ENCODE peak calls at places on chromosome 12, in six cellular contexts. K, M, Z, T, L and O are unnamed samples. For H3K4me1 and H3K9me3, the result is how much of the 10 kb centered on the place peaks cover.

GRCh38 chr12:124867389-124867930 is 3.8 kb upstream of the SCARB1 start:
- DNase-seq in K (peak), M (no peak), Z (no peak), T (peak), L (no peak), O (no peak)

GRCh38 chr12:42468341-42468821 is 121.2 kb downstream of the PRICKLE1 start:
- DNase-seq in K (peak), M (peak), Z (no peak), T (no peak), L (peak), O (no peak)

GRCh38 chr12:49187184-49187583 is 1.7 kb downstream of the TUBA1A start:
- DNase-seq in K (no peak), M (no peak), Z (no peak), T (peak), L (peak), O (no peak)

GRCh38 chr12:77625441-77625840 is 205.3 kb upstream of the NAV3 start:
- DNase-seq in K (no peak), M (no peak), Z (no peak), T (no peak), L (no peak), O (no peak)

GRCh38 chr12:93198086-93198485 is 179.6 kb upstream of the NUDT4 start:
- DNase-seq in K (no peak), M (no peak), Z (no peak), T (no peak), L (no peak), O (no peak)

GRCh38 chr12:110880651-110881050 is 33.9 kb downstream of the CCDC63 start:
- DNase-seq in K (no peak), M (no peak), Z (no peak), T (no peak), L (no peak), O (no peak)

GRCh38 chr12:13103391-13104033 is at the start of gene GSG1:
- DNase-seq in K (no peak), M (peak), Z (no peak), T (no peak), L (no peak), O (no peak)

GRCh38 chr12:74598819-74599218 is 61.2 kb downstream of the ATXN7L3B start:
- DNase-seq in K (no peak), M (no peak), Z (no peak), T (no peak), L (no peak), O (no peak)

GRCh38 chr12:73321776-73322175 is 1049.6 kb downstream of the TRHDE start:
- DNase-seq in K (no peak), M (no peak), Z (no peak), T (no peak), L (no peak), O (no peak)

GRCh38 chr12:75257510-75257909 is 47.9 kb upstream of the KCNC2 start:
- DNase-seq in K (no peak), M (no peak), Z (no peak), T (no peak), L (no peak), O (no peak)

GRCh38 chr12:72723732-72724131 is 451.6 kb downstream of the TRHDE start:
- DNase-seq in K (no peak), M (no peak), Z (no peak), T (no peak), L (no peak), O (no peak)

GRCh38 chr12:123950476-123951169 is 22.0 kb downstream of the CCDC92 start:
- DNase-seq in K (no peak), M (no peak), Z (no peak), T (no peak), L (no peak), O (no peak)

GRCh38 chr12:72264548-72265175 is 7.5 kb upstream of the TRHDE start:
- DNase-seq in K (no peak), M (peak), Z (no peak), T (no peak), L (no peak), O (no peak)

GRCh38 chr12:62332598-62332997 is 72.4 kb downstream of the USP15 start:
- DNase-seq in K (no peak), M (no peak), Z (no peak), T (no peak), L (no peak), O (no peak)

GRCh38 chr12:89731614-89732013 is 23.0 kb upstream of the ATP2B1 start:
- DNase-seq in K (no peak), M (no peak), Z (no peak), T (no peak), L (no peak), O (no peak)

GRCh38 chr12:26833692-26834168 is 736 bp upstream of the ITPR2 start:
- DNase-seq in K (peak), M (peak), Z (peak), T (peak), L (no peak), O (peak)

GRCh38 chr12:120944645-120945217 is 33.6 kb upstream of the HNF1A start:
- DNase-seq in K (peak), M (peak), Z (peak), T (peak), L (peak), O (peak)

GRCh38 chr12:84767079-84767478 is 145.5 kb downstream of the SLC6A15 start:
- DNase-seq in K (no peak), M (no peak), Z (no peak), T (no peak), L (no peak), O (no peak)

GRCh38 chr12:44193281-44193680 is 357.4 kb downstream of the TMEM117 start:
- DNase-seq in K (no peak), M (no peak), Z (no peak), T (no peak), L (no peak), O (no peak)

GRCh38 chr12:108461071-108461670 is 53.9 kb upstream of the FICD start:
- DNase-seq in K (no peak), M (no peak), Z (no peak), T (no peak), L (no peak), O (no peak)

GRCh38 chr12:103840399-103840880 is 594 bp downstream of the NT5DC3 start:
- DNase-seq in K (peak), M (peak), Z (no peak), T (no peak), L (peak), O (no peak)

GRCh38 chr12:98401427-98401826 is 114.0 kb upstream of the TMPO start:
- DNase-seq in K (no peak), M (peak), Z (no peak), T (no peak), L (no peak), O (no peak)

GRCh38 chr12:87274594-87275245 is 754.5 kb downstream of the C12orf50 start:
- DNase-seq in K (no peak), M (peak), Z (no peak), T (no peak), L (no peak), O (no peak)

GRCh38 chr12:76878045-76878898 is 547 bp downstream of the CSRP2 start:
- DNase-seq in K (no peak), M (peak), Z (no peak), T (peak), L (no peak), O (peak)

GRCh38 chr12:103677341-103677740 is 90.3 kb downstream of the STAB2 start:
- DNase-seq in K (peak), M (no peak), Z (no peak), T (peak), L (no peak), O (no peak)

GRCh38 chr12:20483776-20484175 is 115.4 kb downstream of the PDE3A start:
- DNase-seq in K (no peak), M (no peak), Z (no peak), T (no peak), L (no peak), O (no peak)

GRCh38 chr12:30908389-30909087 is 18.0 kb upstream of the TSPAN11 start:
- DNase-seq in K (no peak), M (no peak), Z (no peak), T (no peak), L (no peak), O (no peak)

GRCh38 chr12:92398565-92399309 is 253.1 kb upstream of the BTG1 start:
- DNase-seq in K (no peak), M (peak), Z (no peak), T (no peak), L (no peak), O (no peak)

GRCh38 chr12:52280319-52280795 is 5.9 kb downstream of the KRT86 start:
- DNase-seq in K (peak), M (no peak), Z (no peak), T (peak), L (no peak), O (peak)

GRCh38 chr12:6858796-6859195 is 6.8 kb downstream of the USP5 start:
- DNase-seq in K (no peak), M (no peak), Z (no peak), T (no peak), L (no peak), O (no peak)

GRCh38 chr12:14284189-14284722 is 81.2 kb upstream of the ATF7IP start:
- DNase-seq in K (no peak), M (peak), Z (no peak), T (no peak), L (peak), O (no peak)

GRCh38 chr12:117595751-117596150 is 234.3 kb upstream of the NOS1 start:
- DNase-seq in K (no peak), M (no peak), Z (no peak), T (no peak), L (no peak), O (no peak)

GRCh38 chr12:95169368-95169767 is 47.9 kb downstream of the FGD6 start:
- DNase-seq in K (peak), M (no peak), Z (no peak), T (peak), L (no peak), O (no peak)

GRCh38 chr12:120598674-120599463 is 17.7 kb upstream of the POP5 start:
- DNase-seq in K (no peak), M (no peak), Z (no peak), T (peak), L (no peak), O (no peak)

GRCh38 chr12:107875772-107876171 is 101.3 kb downstream of the ASCL4 start:
- DNase-seq in K (no peak), M (no peak), Z (no peak), T (no peak), L (no peak), O (no peak)

GRCh38 chr12:57888407-57889157 is 42.1 kb upstream of the CTDSP2 start:
- DNase-seq in K (peak), M (peak), Z (no peak), T (no peak), L (peak), O (no peak)
- H3K4me1 ChIP-seq in K (half or more), M (under half), Z (under half), T (under half), L (half or more), O (under half)

GRCh38 chr12:91091916-91092715 is 19.2 kb downstream of the LUM start:
- DNase-seq in K (no peak), M (no peak), Z (no peak), T (no peak), L (no peak), O (no peak)
- H3K9me3 ChIP-seq in K (under half), M (under half), Z (under half), T (under half), L (half or more), O (under half)

GRCh38 chr12:67506739-67507138 is 141.8 kb upstream of the DYRK2 start:
- DNase-seq in K (no peak), M (no peak), Z (no peak), T (no peak), L (no peak), O (no peak)
- TF ChIP-seq CTCF in K (no peak), M (no peak), Z (no peak), T (no peak), L (no peak), O (no peak)

GRCh38 chr12:132165584-132165983 is 21.3 kb downstream of the NOC4L start:
- DNase-seq in K (no peak), M (no peak), Z (no peak), T (no peak), L (no peak), O (no peak)
- H3K4me1 ChIP-seq in K (under half), M (under half), Z (under half), T (under half), L (under half), O (under half)

DNA sequence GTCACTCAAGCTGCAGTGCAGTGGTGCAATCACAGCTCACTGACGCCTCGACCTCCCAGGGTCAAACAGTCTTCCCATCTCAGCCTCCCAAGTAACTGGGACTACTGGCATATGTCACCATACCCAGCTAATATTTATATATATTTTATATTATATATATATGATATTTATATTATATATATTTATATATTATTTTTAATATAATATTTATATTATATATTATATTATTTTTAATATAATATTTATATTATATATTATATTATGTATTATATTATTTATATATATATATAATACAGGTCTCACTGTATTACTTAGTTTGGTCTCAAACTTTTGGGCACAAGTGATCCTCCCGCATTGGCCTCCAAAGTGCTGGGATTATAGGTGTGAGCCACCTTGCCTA is 9.4 kb downstream of the ZNF84 start:
- DNase-seq in K (no peak), M (no peak), Z (no peak), T (no peak), L (no peak), O (no peak)
- H3K9me3 ChIP-seq in K (half or more), M (half or more), Z (half or more), T (half or more), L (half or more), O (under half)